ENCODE peak calls at places on chromosomes 11 and 22, in nine cellular contexts. N is GM12864, Y is HL-60, J is psoas muscle, I is fibroblast of pulmonary artery, D is nephron progenitor cell, E is choroid plexus epithelial cell, B is tibial nerve, R is cardiac muscle cell. K is an unnamed sample.

GRCh38 chr11:958101-958500 is 32.4 kb downstream of the AP2A2 start:
- DNase-seq in J (no peak), N (no peak), R (no peak), D (no peak), I (no peak), E (no peak), Y (no peak), B (no peak), K (no peak)

GRCh38 chr11:117073539-117073938 is 24.7 kb downstream of the SIK3 start:
- DNase-seq in J (no peak), D (no peak), N (no peak), I (no peak), Y (no peak), E (no peak), R (no peak), B (no peak), K (no peak)

GRCh38 chr11:68839953-68840641 is 1.6 kb downstream of the CPT1A start:
- DNase-seq in Y (peak), R (peak), J (no peak), I (peak), D (no peak), B (no peak), E (peak), N (no peak), K (no peak)

GRCh38 chr11:82883853-82884252 is 16.4 kb downstream of the PRCP start:
- DNase-seq in D (no peak), R (no peak), E (no peak), Y (no peak), B (no peak), I (no peak), J (no peak), N (no peak), K (no peak)

GRCh38 chr22:19923914-19924513 is 17.6 kb upstream of the COMT start:
- DNase-seq in J (no peak), Y (no peak), D (no peak), N (no peak), E (no peak), R (no peak), I (no peak), B (no peak), K (no peak)

GRCh38 chr11:34792814-34793241 is 123.4 kb downstream of the APIP start:
- DNase-seq in J (no peak), B (peak), I (no peak), N (no peak), R (no peak), D (no peak), E (no peak), Y (no peak), K (no peak)

GRCh38 chr11:73454987-73455386 is 78.8 kb downstream of the RELT start:
- DNase-seq in D (no peak), R (no peak), I (no peak), E (no peak), J (no peak), B (no peak), Y (no peak), N (no peak), K (no peak)

GRCh38 chr11:65870706-65871681 is 1.6 kb downstream of the EFEMP2 start:
- DNase-seq in I (no peak), B (no peak), E (no peak), Y (peak), J (peak), D (peak), R (no peak), N (no peak), K (no peak)

GRCh38 chr11:762421-763072 is 14.7 kb downstream of the GATD1 start:
- DNase-seq in Y (peak), E (peak), I (peak), D (no peak), N (no peak), R (no peak), J (no peak), B (no peak), K (no peak)

GRCh38 chr11:126718319-126718718 is 282.3 kb downstream of the KIRREL3 start:
- DNase-seq in B (no peak), N (no peak), D (no peak), I (no peak), Y (no peak), R (no peak), E (no peak), J (no peak), K (no peak)

GRCh38 chr22:30188911-30189310 is 57.6 kb downstream of the LIF start:
- DNase-seq in N (no peak), J (no peak), E (peak), D (no peak), R (no peak), Y (no peak), I (no peak), B (no peak), K (no peak)

GRCh38 chr11:45154276-45154675 is 7.8 kb downstream of the PRDM11 start:
- DNase-seq in B (no peak), E (no peak), J (no peak), Y (no peak), I (no peak), N (no peak), D (no peak), R (no peak), K (no peak)

DNA sequence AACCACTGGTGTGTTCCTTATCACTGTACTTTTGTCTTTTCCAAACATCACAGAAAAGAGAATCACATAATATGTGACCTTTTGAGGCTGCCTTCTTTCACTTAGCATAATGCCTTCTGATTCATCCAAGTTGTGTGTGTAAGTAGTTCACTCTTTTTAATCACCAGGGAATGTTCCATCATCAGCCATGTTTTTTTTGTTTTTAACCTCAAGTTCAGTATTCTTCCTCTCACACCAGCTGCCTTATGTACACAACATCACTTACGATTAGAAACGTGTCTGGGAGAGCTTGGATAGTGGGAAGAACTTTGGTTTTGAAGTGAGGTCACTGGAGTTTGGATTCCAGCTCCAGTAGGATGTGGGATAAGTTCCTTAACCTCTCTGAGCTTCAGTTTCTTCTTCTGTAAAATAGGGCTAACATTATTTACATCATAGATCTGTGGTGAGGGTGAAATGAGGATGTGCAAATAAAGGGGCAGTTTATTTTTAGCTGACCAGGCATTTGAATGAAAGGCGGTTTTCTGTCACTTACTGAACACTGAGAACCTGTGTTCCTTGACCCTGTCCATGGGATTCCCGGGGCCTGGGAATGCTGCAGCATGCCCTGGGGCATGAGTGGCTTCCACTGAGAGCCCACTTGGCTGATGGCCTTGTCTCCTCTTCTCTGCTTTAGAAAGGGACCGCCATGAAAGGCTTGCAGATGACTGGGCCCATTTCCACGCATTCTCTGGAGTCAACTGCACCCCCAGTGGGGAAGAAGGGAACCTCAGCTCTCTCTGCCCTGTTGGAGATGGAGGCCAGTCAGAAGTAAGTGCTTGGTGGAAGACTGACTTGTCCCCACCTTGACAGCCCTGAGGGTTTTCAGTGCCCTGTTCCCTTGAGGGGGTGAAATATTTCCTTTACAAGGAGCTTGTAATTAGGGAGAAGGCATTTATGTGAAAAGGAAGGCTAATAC is 92.6 kb downstream of the DEPDC5 start:
- DNase-seq in B (no peak), I (peak), E (peak), D (no peak), J (no peak), R (no peak), Y (peak), N (no peak), K (no peak)
- TF ChIP-seq CTCF in B (no peak), I (peak), E (peak), D (no peak), J (no peak), R (peak), Y (peak), N (peak), K (peak)

GRCh38 chr11:133930767-133931448 is 25.9 kb downstream of the IGSF9B start:
- DNase-seq in N (no peak), I (no peak), Y (no peak), J (no peak), R (peak), E (peak), D (peak), B (no peak), K (no peak)
- TF ChIP-seq CTCF in N (peak), I (peak), Y (no peak), J (no peak), R (peak), E (peak), D (peak), B (peak), K (no peak)

GRCh38 chr11:26228778-26229177 is 103.2 kb upstream of the ANO3 start:
- DNase-seq in B (no peak), D (no peak), Y (no peak), J (no peak), N (no peak), R (no peak), E (peak), I (peak), K (no peak)

GRCh38 chr11:26225643-26226042 is 106.3 kb upstream of the ANO3 start:
- DNase-seq in I (no peak), D (no peak), N (no peak), B (no peak), R (no peak), J (no peak), Y (no peak), E (no peak), K (no peak)

GRCh38 chr11:26227883-26228502 is 103.9 kb upstream of the ANO3 start:
- DNase-seq in D (no peak), E (no peak), R (no peak), J (no peak), N (no peak), Y (no peak), B (no peak), I (no peak), K (no peak)

GRCh38 chr11:26229270-26229669 is 102.7 kb upstream of the ANO3 start:
- DNase-seq in N (no peak), I (peak), Y (no peak), D (no peak), B (no peak), R (no peak), J (no peak), E (peak), K (no peak)

DNA sequence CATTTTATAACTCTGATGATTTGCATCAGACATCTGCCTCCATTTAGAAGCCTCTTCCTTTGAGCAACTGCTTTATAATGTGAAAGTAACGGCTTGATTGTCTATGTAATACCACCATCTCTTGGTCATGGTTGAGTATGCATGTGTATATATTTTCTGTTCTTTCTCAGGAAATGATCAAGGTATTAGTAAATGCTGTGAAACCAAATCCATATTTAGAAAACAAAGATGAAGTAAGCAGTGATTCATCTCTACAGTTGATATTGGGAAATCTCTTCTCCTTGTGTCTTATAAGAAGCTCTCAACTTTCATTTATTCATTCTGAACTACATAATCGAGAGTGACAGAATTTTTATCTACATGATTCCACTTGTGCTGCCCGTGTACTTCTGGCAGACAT is 104.6 kb upstream of the ANO3 start:
- DNase-seq in B (no peak), R (peak), I (peak), D (no peak), Y (no peak), E (peak), J (no peak), N (peak), K (no peak)
- TF ChIP-seq CTCF in B (peak), R (peak), I (peak), D (no peak), Y (no peak), E (peak), J (peak), N (peak), K (no peak)

DNA sequence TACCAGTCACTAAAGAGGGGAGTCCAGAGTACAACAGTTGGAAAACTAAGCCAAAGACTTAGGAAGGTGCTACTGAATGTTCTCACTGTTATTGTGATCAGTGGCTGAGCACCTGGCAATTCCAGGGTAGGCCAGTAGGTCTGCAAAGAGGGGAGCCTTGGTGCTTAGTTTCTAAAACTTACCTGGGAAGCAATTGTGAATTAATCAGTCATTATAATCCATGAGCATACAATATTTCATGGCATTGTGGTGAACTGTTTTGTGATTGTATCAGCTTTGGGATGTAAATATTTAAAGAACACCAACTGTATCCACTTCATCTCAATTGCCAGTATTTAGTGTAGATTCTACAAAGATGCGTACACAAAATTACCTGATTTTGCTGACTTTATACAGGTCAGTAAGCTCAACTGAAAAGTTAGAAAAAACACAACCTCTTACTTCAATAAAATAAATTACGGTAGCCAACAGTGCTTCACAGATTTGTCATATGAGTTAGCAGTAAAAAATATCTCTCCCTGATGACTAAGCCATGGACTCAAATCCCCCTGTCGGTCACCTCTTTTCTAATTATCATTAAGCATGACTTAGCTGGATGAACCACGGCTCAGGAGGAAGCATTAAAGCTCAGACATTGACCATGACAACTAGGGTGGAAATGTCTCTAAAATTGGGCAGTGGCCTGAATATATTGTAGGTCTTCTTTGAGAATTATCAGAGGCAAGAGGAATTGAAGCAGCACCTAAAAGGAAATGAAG is 30.8 kb upstream of the SORL1 start:
- DNase-seq in I (no peak), N (no peak), D (no peak), Y (no peak), E (no peak), B (no peak), R (no peak), J (no peak), K (peak)
- TF ChIP-seq CTCF in I (no peak), N (peak), D (no peak), Y (no peak), E (no peak), B (no peak), R (no peak), J (no peak), K (peak)

GRCh38 chr11:75271730-75272129 is 31.2 kb downstream of the TPBGL start:
- DNase-seq in R (no peak), D (no peak), B (no peak), E (no peak), N (no peak), I (no peak), Y (no peak), J (no peak), K (peak)

GRCh38 chr11:75272391-75272790 is 31.8 kb downstream of the TPBGL start:
- DNase-seq in E (no peak), Y (no peak), I (no peak), R (no peak), B (no peak), J (no peak), D (no peak), N (no peak), K (peak)

GRCh38 chr11:75269896-75270295 is 29.3 kb downstream of the TPBGL start:
- DNase-seq in D (no peak), R (no peak), E (no peak), I (no peak), J (no peak), N (no peak), Y (no peak), B (no peak), K (peak)

GRCh38 chr11:75269367-75269660 is 28.7 kb downstream of the TPBGL start:
- DNase-seq in J (no peak), E (no peak), Y (no peak), N (no peak), R (no peak), D (no peak), B (no peak), I (no peak), K (no peak)

GRCh38 chr11:75270896-75271415 is 30.4 kb downstream of the TPBGL start:
- DNase-seq in B (no peak), J (no peak), I (peak), N (no peak), R (no peak), E (peak), D (no peak), Y (no peak), K (peak)
- TF ChIP-seq CTCF in B (peak), J (no peak), I (peak), N (peak), R (peak), E (peak), D (peak), Y (no peak), K (peak)

GRCh38 chr11:32070707-32071106 is 20.2 kb upstream of the RCN1 start:
- DNase-seq in Y (no peak), B (no peak), I (no peak), D (no peak), R (no peak), J (no peak), E (no peak), N (no peak), K (no peak)

GRCh38 chr11:32068134-32068533 is 22.7 kb upstream of the RCN1 start:
- DNase-seq in Y (no peak), I (no peak), D (no peak), E (peak), J (no peak), B (no peak), R (no peak), N (no peak), K (no peak)

GRCh38 chr11:32072872-32073661 is 17.8 kb upstream of the RCN1 start:
- DNase-seq in E (no peak), R (no peak), I (no peak), Y (no peak), B (no peak), N (no peak), J (no peak), D (peak), K (no peak)

GRCh38 chr11:32069361-32070058 is 21.4 kb upstream of the RCN1 start:
- DNase-seq in D (no peak), E (no peak), B (no peak), J (no peak), I (no peak), N (no peak), R (no peak), Y (no peak), K (no peak)

DNA sequence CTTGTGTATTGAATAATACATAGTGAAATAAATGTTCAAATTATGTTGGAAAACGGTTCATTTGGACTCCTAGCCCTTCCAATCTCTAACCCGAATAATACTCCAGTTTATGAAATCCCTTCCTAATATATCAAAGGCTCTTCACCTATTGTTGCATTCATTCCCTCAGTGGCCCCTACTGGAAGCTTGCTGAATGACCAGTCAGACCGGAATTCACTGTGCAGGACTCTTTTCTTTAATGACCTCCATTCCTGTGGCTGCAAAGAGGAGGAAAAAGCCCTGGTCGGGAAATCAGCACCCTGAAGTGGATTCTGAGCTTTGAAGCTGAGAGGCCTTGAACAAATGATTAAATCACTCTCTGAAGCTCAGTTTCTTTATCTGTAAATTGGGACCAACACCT is 19.1 kb upstream of the RCN1 start:
- DNase-seq in D (no peak), Y (no peak), E (peak), N (no peak), R (peak), B (no peak), J (no peak), I (peak), K (no peak)
- TF ChIP-seq CTCF in D (peak), Y (no peak), E (peak), N (no peak), R (peak), B (no peak), J (no peak), I (peak), K (no peak)

DNA sequence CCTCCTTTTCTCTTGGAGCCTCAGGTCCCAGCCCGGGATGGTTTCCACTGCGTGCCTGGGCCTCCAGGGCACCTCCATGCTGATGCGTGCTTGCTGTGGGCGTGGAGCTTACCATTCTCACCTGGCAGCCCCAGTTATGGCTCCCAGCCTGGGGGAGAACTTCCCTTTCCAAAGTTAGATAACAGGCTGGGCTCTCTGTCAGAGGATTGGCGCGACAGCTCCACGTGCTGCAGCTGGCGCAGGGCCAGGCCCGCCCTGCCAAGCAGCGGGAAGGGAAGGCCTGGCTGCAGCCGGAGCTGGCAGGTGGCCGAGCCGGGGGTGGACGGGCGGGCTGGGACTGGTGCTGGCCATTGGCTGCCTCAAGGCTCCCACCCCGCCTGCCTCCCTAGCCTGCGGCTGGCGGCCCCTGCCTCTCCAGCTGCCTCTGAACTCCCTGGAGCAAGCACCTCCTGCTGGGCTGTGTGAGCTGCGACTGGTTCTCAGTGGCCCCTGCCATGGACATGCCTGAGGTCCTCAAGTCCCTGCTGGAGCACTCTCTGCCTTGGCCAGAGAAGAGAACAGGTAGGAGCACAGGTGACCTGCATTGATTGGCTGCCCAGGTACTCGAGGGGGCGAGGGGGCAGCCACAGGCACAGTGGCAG is 14.6 kb upstream of the TEF start:
- DNase-seq in I (peak), Y (peak), N (no peak), B (peak), J (peak), E (peak), R (peak), D (peak), K (no peak)
- TF ChIP-seq CTCF in I (peak), Y (no peak), N (no peak), B (no peak), J (peak), E (peak), R (peak), D (no peak), K (no peak)

GRCh38 chr11:62057069-62057468 is 66.7 kb upstream of the INCENP start:
- DNase-seq in N (no peak), J (no peak), B (no peak), D (no peak), R (no peak), I (no peak), Y (no peak), E (no peak), K (no peak)

GRCh38 chr11:62054081-62054480 is 69.7 kb upstream of the INCENP start:
- DNase-seq in Y (no peak), I (no peak), B (no peak), J (no peak), R (no peak), D (no peak), E (no peak), N (no peak), K (no peak)

GRCh38 chr11:62055970-62056369 is 67.8 kb upstream of the INCENP start:
- DNase-seq in D (no peak), Y (no peak), B (no peak), E (no peak), I (no peak), N (no peak), R (no peak), J (no peak), K (no peak)

GRCh38 chr11:62050716-62051115 is 73.1 kb upstream of the INCENP start:
- DNase-seq in Y (no peak), D (no peak), N (no peak), B (no peak), R (no peak), E (no peak), J (no peak), I (no peak), K (no peak)

GRCh38 chr11:62054484-62055121 is 69.2 kb upstream of the INCENP start:
- DNase-seq in R (no peak), D (no peak), J (no peak), E (peak), I (peak), B (no peak), Y (peak), N (no peak), K (peak)
- TF ChIP-seq CTCF in R (peak), D (peak), J (peak), E (peak), I (peak), B (peak), Y (no peak), N (peak), K (peak)

GRCh38 chr22:44807915-44808690 is 55.7 kb downstream of the ARHGAP8 start:
- DNase-seq in I (no peak), N (no peak), B (no peak), D (peak), J (no peak), E (no peak), R (peak), Y (no peak), K (peak)
- TF ChIP-seq CTCF in I (peak), N (no peak), B (no peak), D (peak), J (no peak), E (peak), R (no peak), Y (no peak), K (no peak)